ENCODE peak calls at places on chromosome 10, in seven cellular contexts. T is Karpas-422; Y is aorta; R is pancreas; B is fibroblast of lung; S is naive thymus-derived CD4-positive, alpha-beta T cell; A is right atrium auricular region. F is an unnamed sample.

GRCh38 chr10:65968871-65969270 is 957.0 kb upstream of the LRRTM3 start:
- DNase-seq in T (peak), Y (no peak), R (peak), B (no peak), S (no peak), A (no peak), F (no peak)

GRCh38 chr10:69086131-69086530 is 1.8 kb upstream of the SRGN start:
- DNase-seq in T (no peak), Y (no peak), R (no peak), B (no peak), S (no peak), A (no peak), F (no peak)

GRCh38 chr10:625335-625699 is 64.2 kb downstream of the DIP2C start:
- DNase-seq in T (no peak), Y (no peak), R (no peak), B (no peak), S (no peak), A (peak), F (no peak)

GRCh38 chr10:32077896-32078295 is 21.7 kb upstream of the KIF5B start:
- DNase-seq in T (no peak), Y (no peak), R (no peak), B (peak), S (no peak), A (peak), F (no peak)

GRCh38 chr10:110723224-110723891 is 79.2 kb downstream of the RBM20 start:
- DNase-seq in T (peak), Y (no peak), R (no peak), B (no peak), S (no peak), A (no peak), F (no peak)

GRCh38 chr10:113091921-113092320 is 141.9 kb downstream of the TCF7L2 start:
- DNase-seq in T (no peak), Y (no peak), R (no peak), B (no peak), S (no peak), A (peak), F (no peak)

GRCh38 chr10:26540601-26541000 is 102.5 kb downstream of the APBB1IP start:
- DNase-seq in T (no peak), Y (no peak), R (no peak), B (no peak), S (no peak), A (no peak), F (no peak)

GRCh38 chr10:30603589-30603988 is 26.0 kb downstream of the LYZL2 start:
- DNase-seq in T (no peak), Y (no peak), R (no peak), B (no peak), S (no peak), A (peak), F (no peak)

GRCh38 chr10:71241899-71242620 is 29.7 kb downstream of the UNC5B start:
- DNase-seq in T (no peak), Y (no peak), R (no peak), B (no peak), S (no peak), A (no peak), F (no peak)
- H3K27ac ChIP-seq in T (no peak), Y (no peak), R (no peak), B (no peak), S (no peak), A (peak), F (peak)

DNA sequence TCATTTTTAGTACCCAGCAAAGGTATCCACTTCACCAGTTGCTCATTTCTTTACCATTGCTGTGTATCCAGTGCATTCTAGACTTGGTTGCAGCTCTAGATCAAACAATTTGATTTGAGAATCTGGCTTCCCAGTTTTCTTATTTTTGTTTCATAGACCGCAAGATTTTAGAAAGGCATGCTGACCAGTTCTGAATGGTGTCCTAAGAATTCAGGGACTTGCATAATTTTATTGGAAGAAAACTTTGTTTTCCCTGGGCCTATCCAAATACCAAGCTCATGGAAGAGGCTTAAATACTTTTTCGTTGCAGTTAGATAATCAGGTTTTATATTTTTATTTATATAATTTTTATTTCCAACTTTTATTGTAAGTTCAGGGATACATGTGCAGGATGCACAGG is 58.3 kb downstream of the BICC1 start:
- DNase-seq in T (no peak), Y (no peak), R (no peak), B (no peak), S (no peak), A (no peak), F (no peak)
- H3K27ac ChIP-seq in T (no peak), Y (no peak), R (no peak), B (no peak), S (no peak), A (no peak), F (peak)

DNA sequence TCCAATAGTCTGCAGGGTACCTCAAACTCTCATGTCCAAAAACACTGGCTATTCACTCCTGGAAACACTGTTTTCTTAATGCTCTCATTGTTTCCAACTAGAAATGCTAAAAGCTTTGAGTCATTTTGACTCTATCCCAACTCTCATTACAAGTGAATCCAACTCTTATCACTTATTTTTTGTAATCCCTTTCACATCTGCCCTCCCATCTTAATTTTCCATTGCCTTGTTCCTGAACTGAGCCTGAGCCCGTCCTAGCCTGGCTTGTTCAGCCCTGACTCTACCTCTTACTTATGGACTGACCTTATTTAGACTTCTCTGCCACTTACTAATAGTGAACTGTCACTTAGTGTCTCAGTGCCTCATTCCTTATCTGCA is 56.7 kb downstream of the SLC16A12 start:
- DNase-seq in T (no peak), Y (no peak), R (no peak), B (peak), S (no peak), A (no peak), F (no peak)
- H3K27ac ChIP-seq in T (no peak), Y (peak), R (no peak), B (no peak), S (no peak), A (peak), F (peak)

DNA sequence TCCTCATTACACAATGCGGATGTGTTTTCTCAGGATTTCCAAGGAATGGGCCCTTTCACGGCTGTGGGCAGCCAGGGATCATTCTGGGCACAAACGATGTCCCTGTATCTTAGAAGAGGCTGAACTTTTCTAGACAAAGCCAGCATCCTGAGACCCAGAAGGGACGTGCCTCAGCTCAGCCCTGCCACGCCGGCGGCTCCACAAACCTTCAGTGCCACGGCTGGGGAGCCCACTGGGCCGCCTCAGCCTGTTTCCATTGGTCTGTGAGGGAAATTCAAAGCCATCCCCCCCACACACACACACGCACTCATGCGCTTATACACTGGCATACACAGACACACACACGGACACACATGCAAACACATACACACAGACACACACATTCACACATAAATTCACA is 344.9 kb upstream of the MKI67 start:
- DNase-seq in T (no peak), Y (peak), R (no peak), B (no peak), S (no peak), A (no peak), F (no peak)
- H3K27ac ChIP-seq in T (no peak), Y (no peak), R (no peak), B (no peak), S (no peak), A (no peak), F (no peak)

DNA sequence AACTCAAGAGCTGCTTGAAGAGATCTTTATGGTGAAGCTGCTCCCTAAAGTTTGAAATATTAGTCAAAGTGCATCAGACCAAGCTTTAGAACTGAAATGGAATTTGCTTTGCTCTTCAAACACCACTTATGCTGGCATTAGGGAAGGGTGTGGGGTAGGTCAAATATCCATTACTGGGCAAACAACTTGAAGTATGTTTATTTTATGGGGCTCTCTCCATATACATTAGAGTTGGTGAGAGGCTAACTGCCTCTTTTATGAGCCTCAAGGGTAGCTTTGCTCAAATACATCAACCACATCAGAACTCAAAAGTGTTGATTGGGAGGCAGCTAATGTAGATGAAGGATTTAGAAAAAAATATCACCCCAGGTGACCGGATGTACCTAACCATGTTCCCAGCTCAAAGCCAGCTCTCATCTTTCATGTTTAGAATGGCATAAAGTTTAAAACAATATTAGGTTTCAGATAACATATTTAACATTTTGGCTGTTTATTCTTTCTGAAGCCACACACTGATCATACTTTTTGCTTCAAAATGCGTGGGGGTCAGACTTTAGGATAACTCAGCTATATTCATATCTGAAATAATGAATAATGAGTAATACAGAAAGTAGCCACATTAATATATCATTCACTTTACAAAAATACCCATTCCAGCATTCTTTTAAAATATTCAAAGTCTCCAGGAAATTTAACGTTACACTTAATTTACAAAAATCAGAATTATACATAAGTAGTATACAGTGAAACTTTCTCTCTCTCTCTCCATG is 318.7 kb downstream of the PTEN start:
- DNase-seq in T (no peak), Y (no peak), R (no peak), B (peak), S (no peak), A (no peak), F (no peak)
- H3K27ac ChIP-seq in T (no peak), Y (no peak), R (no peak), B (no peak), S (no peak), A (no peak), F (no peak)